ENCODE peak calls at places on chromosomes 13 and 19, in nine cellular contexts. V is SHP77 treated with DMSO at 0.1 percent for 48 hours, S is A549, M is left colon, C is kidney glomerular epithelial cell, Y is left ventricle myocardium superior, I is HS-27A, Q is NCI-H2107, Z is EH. H is an unnamed sample.

GRCh38 chr13:99496322-99497142 is 4.7 kb upstream of the TM9SF2 start:
- DNase-seq in V (no peak), S (no peak), M (peak; percentile 61), C (no peak), Y (peak; percentile 37), I (no peak), Q (no peak), Z (peak; percentile 55), H (peak; percentile 40)

GRCh38 chr19:12867120-12868099 is 13.8 kb downstream of the DNASE2 start:
- DNase-seq in V (no peak), S (no peak), M (peak; percentile 69), C (peak; percentile 13), Y (peak; percentile 72), I (no peak), Q (no peak), Z (peak; percentile 62), H (peak; percentile 62)

GRCh38 chr19:29255912-29256311 is 43.0 kb upstream of the UQCRFS1 start:
- DNase-seq in V (no peak), S (no peak), M (no peak), C (no peak), Y (no peak), I (no peak), Q (no peak), Z (no peak), H (no peak)

GRCh38 chr19:42693760-42694350 is 46.4 kb downstream of the PSG3 start:
- DNase-seq in V (peak; percentile 13), S (peak; percentile 98), M (no peak), C (peak; percentile 33), Y (no peak), I (peak; percentile 50), Q (no peak), Z (peak; percentile 66), H (peak; percentile 61)

GRCh38 chr13:32695602-32696250 is 109.5 kb downstream of the PDS5B start:
- DNase-seq in V (no peak), S (no peak), M (no peak), C (no peak), Y (no peak), I (no peak), Q (no peak), Z (no peak), H (peak; percentile 20)

GRCh38 chr19:38151242-38151641 is 72.8 kb downstream of the DPF1 start:
- DNase-seq in V (no peak), S (no peak), M (no peak), C (no peak), Y (no peak), I (no peak), Q (no peak), Z (no peak), H (no peak)

GRCh38 chr13:30362869-30363268 is 55.5 kb upstream of the KATNAL1 start:
- DNase-seq in V (no peak), S (no peak), M (no peak), C (no peak), Y (peak; percentile 39), I (no peak), Q (no peak), Z (peak; percentile 16), H (no peak)

GRCh38 chr19:518292-519231 is 11.3 kb downstream of the TPGS1 start:
- DNase-seq in V (no peak), S (no peak), M (no peak), C (no peak), Y (no peak), I (no peak), Q (no peak), Z (peak; percentile 30), H (peak; percentile 96)

GRCh38 chr13:108943842-108944241 is 314.4 kb downstream of the MYO16 start:
- DNase-seq in V (no peak), S (no peak), M (no peak), C (no peak), Y (no peak), I (no peak), Q (no peak), Z (no peak), H (no peak)

GRCh38 chr19:32566246-32566830 is 14.7 kb upstream of the PDCD5 start:
- DNase-seq in V (no peak), S (no peak), M (no peak), C (no peak), Y (no peak), I (no peak), Q (no peak), Z (peak; percentile 34), H (no peak)

GRCh38 chr19:4232614-4233281 is 3.4 kb downstream of the EBI3 start:
- DNase-seq in V (no peak), S (no peak), M (no peak), C (no peak), Y (no peak), I (no peak), Q (no peak), Z (no peak), H (no peak)

GRCh38 chr19:51247972-51248371 is 2.9 kb upstream of the SIGLECL1 start:
- DNase-seq in V (no peak), S (no peak), M (no peak), C (no peak), Y (no peak), I (no peak), Q (no peak), Z (no peak), H (no peak)

GRCh38 chr19:34253711-34254551 is 423 bp upstream of the GARRE1 start:
- DNase-seq in V (no peak), S (no peak), M (peak; percentile 84), C (no peak), Y (peak; percentile 93), I (no peak), Q (no peak), Z (no peak), H (no peak)

GRCh38 chr19:4536798-4537197 is 1.8 kb upstream of the PLIN5 start:
- DNase-seq in V (no peak), S (no peak), M (no peak), C (no peak), Y (no peak), I (no peak), Q (peak; percentile 28), Z (no peak), H (no peak)